ENCODE peak calls at places on chromosomes 5 and 9, in nine cellular contexts. One of them, this sample, is unnamed.
A peak's percentile ranks its signal among the peaks of the same experiment; 100 is the strongest.

GRCh38 chr5:161548472-161549094 is 2.1 kb upstream of the GABRB2 start:
- DNase-seq in mammary epithelial cell: no peak
- DNase-seq in endothelial cell of umbilical vein: no peak
- DNase-seq in DND-41: no peak
- DNase-seq in A673: no peak
- DNase-seq in keratinocyte: no peak
- DNase-seq in PC-9: no peak
- DNase-seq in GM23338: peak; percentile 55
- DNase-seq in neural progenitor cell: peak; percentile 57
- DNase-seq in this sample: peak; percentile 3

GRCh38 chr5:154236459-154237375 is 46.2 kb downstream of the GALNT10 start:
- DNase-seq in GM23338: peak; percentile 19
- DNase-seq in PC-9: no peak
- DNase-seq in neural progenitor cell: no peak
- DNase-seq in keratinocyte: no peak
- DNase-seq in mammary epithelial cell: no peak
- DNase-seq in endothelial cell of umbilical vein: no peak
- DNase-seq in A673: no peak
- DNase-seq in DND-41: no peak
- DNase-seq in this sample: no peak

GRCh38 chr9:6930827-6931226 is 173.1 kb downstream of the KDM4C start:
- DNase-seq in DND-41: no peak
- DNase-seq in endothelial cell of umbilical vein: no peak
- DNase-seq in PC-9: no peak
- DNase-seq in A673: no peak
- DNase-seq in neural progenitor cell: no peak
- DNase-seq in GM23338: no peak
- DNase-seq in keratinocyte: no peak
- DNase-seq in mammary epithelial cell: peak; percentile 46
- DNase-seq in this sample: peak; percentile 78

GRCh38 chr5:174173766-174174165 is 128.3 kb downstream of the NSG2 start:
- DNase-seq in GM23338: no peak
- DNase-seq in A673: no peak
- DNase-seq in mammary epithelial cell: no peak
- DNase-seq in keratinocyte: no peak
- DNase-seq in endothelial cell of umbilical vein: no peak
- DNase-seq in DND-41: no peak
- DNase-seq in PC-9: no peak
- DNase-seq in neural progenitor cell: no peak
- DNase-seq in this sample: no peak

GRCh38 chr5:78236046-78236445 is 58.5 kb downstream of the AP3B1 start:
- DNase-seq in GM23338: no peak
- DNase-seq in endothelial cell of umbilical vein: no peak
- DNase-seq in mammary epithelial cell: no peak
- DNase-seq in DND-41: no peak
- DNase-seq in PC-9: no peak
- DNase-seq in neural progenitor cell: no peak
- DNase-seq in A673: no peak
- DNase-seq in keratinocyte: no peak
- DNase-seq in this sample: no peak

GRCh38 chr5:53368966-53369605 is 111.3 kb upstream of the FST start:
- DNase-seq in A673: no peak
- DNase-seq in keratinocyte: no peak
- DNase-seq in PC-9: no peak
- DNase-seq in mammary epithelial cell: no peak
- DNase-seq in GM23338: no peak
- DNase-seq in DND-41: no peak
- DNase-seq in endothelial cell of umbilical vein: no peak
- DNase-seq in neural progenitor cell: no peak
- DNase-seq in this sample: peak; percentile 25

GRCh38 chr9:70120834-70121510 is 77.3 kb downstream of the MAMDC2 start:
- DNase-seq in keratinocyte: peak; percentile 90
- DNase-seq in endothelial cell of umbilical vein: peak; percentile 58
- DNase-seq in DND-41: no peak
- DNase-seq in A673: no peak
- DNase-seq in PC-9: peak; percentile 50
- DNase-seq in mammary epithelial cell: peak; percentile 98
- DNase-seq in GM23338: no peak
- DNase-seq in neural progenitor cell: peak; percentile 12
- DNase-seq in this sample: peak; percentile 98

GRCh38 chr9:87518702-87519335 is 21.2 kb downstream of the DAPK1 start:
- DNase-seq in A673: peak; percentile 89
- DNase-seq in endothelial cell of umbilical vein: peak; percentile 94
- DNase-seq in neural progenitor cell: no peak
- DNase-seq in keratinocyte: no peak
- DNase-seq in PC-9: no peak
- DNase-seq in mammary epithelial cell: no peak
- DNase-seq in GM23338: no peak
- DNase-seq in DND-41: no peak
- DNase-seq in this sample: peak; percentile 17

GRCh38 chr5:172858990-172859811 is 25.1 kb downstream of the ERGIC1 start:
- DNase-seq in keratinocyte: no peak
- DNase-seq in DND-41: no peak
- DNase-seq in endothelial cell of umbilical vein: peak; percentile 96
- DNase-seq in PC-9: peak; percentile 95
- DNase-seq in A673: no peak
- DNase-seq in GM23338: no peak
- DNase-seq in mammary epithelial cell: no peak
- DNase-seq in neural progenitor cell: no peak
- DNase-seq in this sample: peak; percentile 91

GRCh38 chr5:86461169-86461956 is 156.4 kb upstream of the COX7C start:
- DNase-seq in endothelial cell of umbilical vein: no peak
- DNase-seq in keratinocyte: no peak
- DNase-seq in PC-9: peak; percentile 76
- DNase-seq in GM23338: no peak
- DNase-seq in mammary epithelial cell: no peak
- DNase-seq in neural progenitor cell: no peak
- DNase-seq in A673: no peak
- DNase-seq in DND-41: no peak
- DNase-seq in this sample: no peak

GRCh38 chr9:36738318-36738975 is 165.8 kb downstream of the MELK start:
- DNase-seq in DND-41: no peak
- DNase-seq in keratinocyte: peak; percentile 9
- DNase-seq in endothelial cell of umbilical vein: no peak
- DNase-seq in A673: no peak
- DNase-seq in PC-9: peak; percentile 38
- DNase-seq in neural progenitor cell: no peak
- DNase-seq in GM23338: no peak
- DNase-seq in mammary epithelial cell: peak; percentile 74
- DNase-seq in this sample: peak; percentile 84

GRCh38 chr9:125815568-125815967 is 68.4 kb downstream of the PBX3 start:
- DNase-seq in GM23338: peak; percentile 27
- DNase-seq in keratinocyte: peak; percentile 11
- DNase-seq in PC-9: peak; percentile 49
- DNase-seq in mammary epithelial cell: peak; percentile 80
- DNase-seq in DND-41: no peak
- DNase-seq in endothelial cell of umbilical vein: no peak
- DNase-seq in A673: no peak
- DNase-seq in neural progenitor cell: no peak
- DNase-seq in this sample: peak; percentile 49

GRCh38 chr5:7794301-7794700 is 56.6 kb downstream of the CFAP90 start:
- DNase-seq in GM23338: peak; percentile 43
- DNase-seq in A673: no peak
- DNase-seq in mammary epithelial cell: no peak
- DNase-seq in keratinocyte: no peak
- DNase-seq in neural progenitor cell: peak; percentile 58
- DNase-seq in PC-9: no peak
- DNase-seq in endothelial cell of umbilical vein: no peak
- DNase-seq in DND-41: no peak
- DNase-seq in this sample: no peak

GRCh38 chr9:136571525-136571924 is 25.7 kb upstream of the NOTCH1 start:
- DNase-seq in A673: no peak
- DNase-seq in mammary epithelial cell: no peak
- DNase-seq in PC-9: no peak
- DNase-seq in DND-41: no peak
- DNase-seq in GM23338: no peak
- DNase-seq in endothelial cell of umbilical vein: no peak
- DNase-seq in keratinocyte: no peak
- DNase-seq in neural progenitor cell: no peak
- DNase-seq in this sample: no peak

GRCh38 chr9:89576404-89576824 is 28.4 kb upstream of the GADD45G start:
- DNase-seq in GM23338: peak; percentile 55
- DNase-seq in neural progenitor cell: peak; percentile 27
- DNase-seq in DND-41: peak; percentile 25
- DNase-seq in PC-9: no peak
- DNase-seq in endothelial cell of umbilical vein: peak; percentile 48
- DNase-seq in A673: peak; percentile 38
- DNase-seq in keratinocyte: no peak
- DNase-seq in mammary epithelial cell: no peak
- DNase-seq in this sample: peak; percentile 25

GRCh38 chr5:163760498-163760897 is 255.1 kb downstream of the MAT2B start:
- DNase-seq in mammary epithelial cell: peak; percentile 48
- DNase-seq in GM23338: no peak
- DNase-seq in keratinocyte: no peak
- DNase-seq in A673: no peak
- DNase-seq in neural progenitor cell: no peak
- DNase-seq in endothelial cell of umbilical vein: peak; percentile 99
- DNase-seq in PC-9: no peak
- DNase-seq in DND-41: no peak
- DNase-seq in this sample: peak; percentile 89

GRCh38 chr5:116756531-116756930 is 181.9 kb upstream of the SEMA6A start:
- DNase-seq in A673: no peak
- DNase-seq in GM23338: no peak
- DNase-seq in neural progenitor cell: no peak
- DNase-seq in keratinocyte: no peak
- DNase-seq in PC-9: no peak
- DNase-seq in DND-41: no peak
- DNase-seq in mammary epithelial cell: no peak
- DNase-seq in endothelial cell of umbilical vein: no peak
- DNase-seq in this sample: no peak

GRCh38 chr5:74241751-74242140 is 398.8 kb downstream of the ENC1 start:
- DNase-seq in A673: no peak
- DNase-seq in mammary epithelial cell: peak; percentile 97
- DNase-seq in endothelial cell of umbilical vein: no peak
- DNase-seq in keratinocyte: peak; percentile 60
- DNase-seq in GM23338: peak; percentile 36
- DNase-seq in DND-41: no peak
- DNase-seq in PC-9: peak; percentile 99
- DNase-seq in neural progenitor cell: no peak
- DNase-seq in this sample: peak; percentile 58

GRCh38 chr9:33447404-33448158 is at the start of gene AQP3:
- DNase-seq in keratinocyte: no peak
- DNase-seq in A673: peak; percentile 75
- DNase-seq in DND-41: peak; percentile 74
- DNase-seq in mammary epithelial cell: peak; percentile 44
- DNase-seq in GM23338: peak; percentile 89
- DNase-seq in neural progenitor cell: peak; percentile 87
- DNase-seq in endothelial cell of umbilical vein: peak; percentile 51
- DNase-seq in PC-9: no peak
- DNase-seq in this sample: peak; percentile 73

GRCh38 chr5:135038829-135039525 is 4.9 kb upstream of the PITX1 start:
- DNase-seq in mammary epithelial cell: peak; percentile 37
- DNase-seq in DND-41: no peak
- DNase-seq in PC-9: no peak
- DNase-seq in endothelial cell of umbilical vein: no peak
- DNase-seq in keratinocyte: no peak
- DNase-seq in neural progenitor cell: peak; percentile 46
- DNase-seq in A673: no peak
- DNase-seq in GM23338: peak; percentile 51
- DNase-seq in this sample: peak; percentile 22
- TF ChIP-seq EZH2 in mammary epithelial cell: peak; percentile 19
- TF ChIP-seq EZH2 in DND-41: no peak
- TF ChIP-seq EZH2 in PC-9: no peak
- TF ChIP-seq EZH2 in endothelial cell of umbilical vein: peak; percentile 90
- TF ChIP-seq EZH2 in keratinocyte: peak; percentile 95
- TF ChIP-seq EZH2 in neural progenitor cell: peak; percentile 93
- TF ChIP-seq EZH2 in A673: peak; percentile 79
- TF ChIP-seq EZH2 in GM23338: peak; percentile 84
- TF ChIP-seq EZH2 in this sample: peak; percentile 31

GRCh38 chr5:169300468-169301385 is at the start of gene SLIT3:
- DNase-seq in mammary epithelial cell: peak; percentile 86
- DNase-seq in keratinocyte: peak; percentile 19
- DNase-seq in neural progenitor cell: peak; percentile 93
- DNase-seq in endothelial cell of umbilical vein: peak; percentile 72
- DNase-seq in DND-41: no peak
- DNase-seq in PC-9: no peak
- DNase-seq in A673: peak; percentile 40
- DNase-seq in GM23338: peak; percentile 89
- DNase-seq in this sample: peak; percentile 96
- TF ChIP-seq EZH2 in mammary epithelial cell: no peak
- TF ChIP-seq EZH2 in keratinocyte: no peak
- TF ChIP-seq EZH2 in neural progenitor cell: peak; percentile 49
- TF ChIP-seq EZH2 in endothelial cell of umbilical vein: no peak
- TF ChIP-seq EZH2 in DND-41: no peak
- TF ChIP-seq EZH2 in PC-9: no peak
- TF ChIP-seq EZH2 in A673: no peak
- TF ChIP-seq EZH2 in GM23338: no peak
- TF ChIP-seq EZH2 in this sample: no peak

DNA sequence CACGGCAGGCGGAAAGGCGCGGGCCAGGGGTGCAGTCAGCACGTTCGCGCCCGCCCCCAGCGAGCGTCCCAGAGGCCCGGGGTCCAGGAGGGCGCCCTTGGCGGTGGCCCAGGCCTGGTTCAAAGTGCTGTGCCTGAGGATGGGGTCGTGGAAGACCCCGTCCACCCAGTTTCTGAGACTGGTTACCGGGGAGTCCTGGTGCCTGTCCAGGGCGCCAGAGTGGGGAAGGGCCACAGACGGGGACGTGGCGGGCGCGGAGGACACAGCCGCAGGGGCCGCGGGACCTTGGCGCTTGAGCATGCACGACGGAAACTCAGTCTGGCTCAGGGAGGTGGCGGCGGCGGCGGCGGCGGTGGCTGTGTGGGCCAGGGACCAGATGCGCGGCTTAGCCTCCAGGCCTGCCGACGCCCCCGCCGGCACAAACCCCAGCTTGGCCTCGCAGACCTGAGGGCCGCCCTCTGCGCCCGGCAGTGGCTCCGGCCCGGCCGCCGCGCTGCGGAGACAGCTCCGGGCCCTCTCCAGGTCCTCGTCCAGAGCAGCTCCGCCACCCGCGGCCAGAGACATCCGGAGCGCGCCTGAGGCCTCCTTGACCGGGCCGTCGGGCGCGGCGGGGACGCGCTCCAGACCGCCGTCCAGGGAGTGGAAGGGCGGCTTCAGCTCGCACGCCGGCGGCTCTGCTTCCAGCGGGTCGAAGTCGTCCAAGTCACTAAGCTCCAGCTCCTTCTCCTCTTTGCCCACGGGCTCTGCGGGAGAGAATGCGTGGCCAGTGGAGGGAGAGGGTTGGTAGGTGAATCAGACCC is 4.5 kb downstream of the IRX4 start:
- DNase-seq in keratinocyte: no peak
- DNase-seq in mammary epithelial cell: no peak
- DNase-seq in endothelial cell of umbilical vein: no peak
- DNase-seq in neural progenitor cell: peak; percentile 58
- DNase-seq in PC-9: no peak
- DNase-seq in GM23338: peak; percentile 65
- DNase-seq in DND-41: no peak
- DNase-seq in A673: no peak
- DNase-seq in this sample: no peak
- TF ChIP-seq EZH2 in keratinocyte: no peak
- TF ChIP-seq EZH2 in mammary epithelial cell: no peak
- TF ChIP-seq EZH2 in endothelial cell of umbilical vein: peak; percentile 99
- TF ChIP-seq EZH2 in neural progenitor cell: peak; percentile 99
- TF ChIP-seq EZH2 in PC-9: no peak
- TF ChIP-seq EZH2 in GM23338: peak; percentile 78
- TF ChIP-seq EZH2 in DND-41: no peak
- TF ChIP-seq EZH2 in A673: no peak
- TF ChIP-seq EZH2 in this sample: no peak

DNA sequence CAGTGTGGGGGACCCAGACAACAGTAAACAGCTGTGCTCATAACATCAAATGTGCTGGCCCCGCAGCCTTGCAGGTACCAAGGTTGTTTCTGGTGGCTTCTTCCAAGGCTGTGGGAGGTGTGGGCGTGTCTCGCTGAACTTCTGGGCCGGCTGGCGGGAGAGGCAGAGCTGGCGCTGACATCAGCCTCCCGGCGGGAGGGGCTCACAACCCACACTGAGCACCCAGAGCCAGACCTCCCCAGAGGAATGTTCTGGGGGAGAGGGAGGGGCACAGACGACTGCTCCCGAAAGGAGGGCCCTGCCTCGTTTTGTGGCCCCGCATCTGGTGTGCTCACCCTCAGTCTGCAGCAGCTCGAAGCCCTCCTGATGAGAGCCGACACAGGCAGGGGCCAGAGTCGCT is 6.9 kb upstream of the SLC12A7 start:
- DNase-seq in GM23338: no peak
- DNase-seq in mammary epithelial cell: no peak
- DNase-seq in endothelial cell of umbilical vein: no peak
- DNase-seq in neural progenitor cell: no peak
- DNase-seq in A673: peak; percentile 64
- DNase-seq in DND-41: peak; percentile 43
- DNase-seq in keratinocyte: no peak
- DNase-seq in PC-9: no peak
- DNase-seq in this sample: no peak
- TF ChIP-seq EZH2 in GM23338: no peak
- TF ChIP-seq EZH2 in mammary epithelial cell: no peak
- TF ChIP-seq EZH2 in endothelial cell of umbilical vein: no peak
- TF ChIP-seq EZH2 in neural progenitor cell: no peak
- TF ChIP-seq EZH2 in A673: no peak
- TF ChIP-seq EZH2 in DND-41: no peak
- TF ChIP-seq EZH2 in keratinocyte: peak; percentile 22
- TF ChIP-seq EZH2 in PC-9: no peak
- TF ChIP-seq EZH2 in this sample: no peak